ENCODE peak calls at places on chromosome 18, in five cellular contexts. A, B, N, Z and M are unnamed samples. For H3K4me1, the result is how much of the 10 kb centered on the place peaks cover.

GRCh38 chr18:54973046-54973445 is 13.8 kb upstream of the CCDC68 start:
- DNase-seq in A (no peak), B (no peak), N (no peak), Z (no peak), M (no peak)

GRCh38 chr18:37465922-37466321 is 99.7 kb downstream of the CELF4 start:
- DNase-seq in A (no peak), B (no peak), N (no peak), Z (no peak), M (no peak)

GRCh38 chr18:46720521-46720920 is 36.3 kb downstream of the ST8SIA5 start:
- DNase-seq in A (no peak), B (no peak), N (no peak), Z (no peak), M (no peak)

GRCh38 chr18:56748698-56749268 is 97.6 kb downstream of the WDR7 start:
- DNase-seq in A (peak), B (peak), N (no peak), Z (no peak), M (no peak)

GRCh38 chr18:49241852-49242251 is 218.6 kb downstream of the DYM start:
- DNase-seq in A (no peak), B (no peak), N (no peak), Z (no peak), M (no peak)

GRCh38 chr18:36828157-36828629 is 609 bp downstream of the TPGS2 start:
- DNase-seq in A (no peak), B (peak), N (no peak), Z (no peak), M (no peak)

GRCh38 chr18:24170389-24170788 is 31.5 kb downstream of the CABYR start:
- DNase-seq in A (no peak), B (no peak), N (no peak), Z (no peak), M (no peak)

GRCh38 chr18:48539406-48540328 is 836 bp downstream of the CTIF start:
- DNase-seq in A (peak), B (peak), N (peak), Z (peak), M (peak)

GRCh38 chr18:49510393-49511115 is 23.5 kb upstream of the C18orf32 start:
- DNase-seq in A (peak), B (peak), N (no peak), Z (no peak), M (no peak)

GRCh38 chr18:10318686-10318960 is 135.8 kb upstream of the APCDD1 start:
- DNase-seq in A (no peak), B (no peak), N (no peak), Z (no peak), M (no peak)

GRCh38 chr18:65435529-65435928 is 315.3 kb upstream of the CDH7 start:
- DNase-seq in A (no peak), B (no peak), N (no peak), Z (no peak), M (no peak)

GRCh38 chr18:78627546-78628315 is 351.9 kb upstream of the SALL3 start:
- DNase-seq in A (no peak), B (no peak), N (no peak), Z (no peak), M (no peak)

GRCh38 chr18:32381761-32382160 is 88.9 kb downstream of the GAREM1 start:
- DNase-seq in A (no peak), B (no peak), N (no peak), Z (no peak), M (no peak)

GRCh38 chr18:54911551-54911950 is 47.7 kb downstream of the CCDC68 start:
- DNase-seq in A (no peak), B (no peak), N (no peak), Z (no peak), M (no peak)

GRCh38 chr18:449374-449773 is 51.1 kb downstream of the COLEC12 start:
- DNase-seq in A (no peak), B (peak), N (peak), Z (no peak), M (no peak)

GRCh38 chr18:48100712-48101165 is 170.3 kb upstream of the SMAD2 start:
- DNase-seq in A (no peak), B (no peak), N (no peak), Z (no peak), M (no peak)

GRCh38 chr18:49898421-49898820 is 85.1 kb upstream of the ACAA2 start:
- DNase-seq in A (peak), B (peak), N (peak), Z (no peak), M (no peak)

GRCh38 chr18:34650121-34650545 is 60.0 kb upstream of the DTNA start:
- DNase-seq in A (no peak), B (peak), N (no peak), Z (no peak), M (no peak)

GRCh38 chr18:3246636-3247242 is 862 bp upstream of the MYL12A start:
- DNase-seq in A (peak), B (peak), N (peak), Z (no peak), M (peak)

GRCh38 chr18:14025306-14025940 is 106.8 kb downstream of the ZNF519 start:
- DNase-seq in A (no peak), B (no peak), N (no peak), Z (no peak), M (no peak)

GRCh38 chr18:23900979-23901378 is 113.6 kb upstream of the TTC39C start:
- DNase-seq in A (no peak), B (no peak), N (no peak), Z (no peak), M (no peak)

GRCh38 chr18:52826994-52827393 is 487.0 kb downstream of the DCC start:
- DNase-seq in A (no peak), B (no peak), N (no peak), Z (no peak), M (no peak)

GRCh38 chr18:58335223-58335622 is 291.2 kb downstream of the NEDD4L start:
- DNase-seq in A (no peak), B (no peak), N (no peak), Z (no peak), M (no peak)

GRCh38 chr18:57819671-57820460 is 16.8 kb upstream of the ATP8B1 start:
- DNase-seq in A (peak), B (peak), N (peak), Z (no peak), M (peak)

GRCh38 chr18:80096032-80096565 is 13.0 kb upstream of the ADNP2 start:
- DNase-seq in A (no peak), B (no peak), N (no peak), Z (no peak), M (no peak)

GRCh38 chr18:57705861-57706590 is 84.4 kb upstream of the NARS1 start:
- DNase-seq in A (no peak), B (peak), N (no peak), Z (no peak), M (no peak)

GRCh38 chr18:48335829-48336228 is 73.4 kb downstream of the ZBTB7C start:
- DNase-seq in A (no peak), B (no peak), N (no peak), Z (no peak), M (no peak)

GRCh38 chr18:64372850-64373249 is 224.0 kb upstream of the LINC00305 start:
- DNase-seq in A (no peak), B (no peak), N (no peak), Z (no peak), M (no peak)
- H3K4me1 ChIP-seq in A (under half), B (under half), N (under half), Z (under half), M (under half)

GRCh38 chr18:67634631-67635338 is 118.3 kb upstream of the DSEL start:
- DNase-seq in A (no peak), B (no peak), N (no peak), Z (no peak), M (no peak)
- H3K27ac ChIP-seq in A (no peak), B (no peak), N (no peak), Z (no peak), M (no peak)

GRCh38 chr18:76449110-76449453 is 46.0 kb downstream of the ZNF516 start:
- DNase-seq in A (no peak), B (no peak), N (no peak), Z (no peak), M (no peak)

GRCh38 chr18:76450452-76450851 is 44.6 kb downstream of the ZNF516 start:
- DNase-seq in A (no peak), B (peak), N (no peak), Z (no peak), M (no peak)

GRCh38 chr18:76446746-76447267 is 48.2 kb downstream of the ZNF516 start:
- DNase-seq in A (no peak), B (no peak), N (no peak), Z (no peak), M (no peak)

GRCh38 chr18:76447268-76447890 is 47.7 kb downstream of the ZNF516 start:
- DNase-seq in A (no peak), B (no peak), N (no peak), Z (no peak), M (no peak)

GRCh38 chr18:76448262-76449109 is 46.6 kb downstream of the ZNF516 start:
- DNase-seq in A (no peak), B (no peak), N (no peak), Z (no peak), M (no peak)
- H3K4me1 ChIP-seq in A (under half), B (under half), N (under half), Z (half or more), M (half or more)

GRCh38 chr18:77071711-77072292 is 60.8 kb downstream of the MBP start:
- DNase-seq in A (no peak), B (peak), N (peak), Z (no peak), M (no peak)
- H3K27ac ChIP-seq in A (no peak), B (peak), N (peak), Z (peak), M (no peak)

GRCh38 chr18:11909597-11910026 is 1.5 kb upstream of the MPPE1 start:
- DNase-seq in A (no peak), B (peak), N (no peak), Z (no peak), M (no peak)
- H3K4me1 ChIP-seq in A (under half), B (under half), N (under half), Z (under half), M (under half)

GRCh38 chr18:12279781-12280531 is 25.8 kb downstream of the CIDEA start:
- DNase-seq in A (no peak), B (no peak), N (peak), Z (no peak), M (no peak)
- H3K27ac ChIP-seq in A (no peak), B (no peak), N (peak), Z (peak), M (peak)

DNA sequence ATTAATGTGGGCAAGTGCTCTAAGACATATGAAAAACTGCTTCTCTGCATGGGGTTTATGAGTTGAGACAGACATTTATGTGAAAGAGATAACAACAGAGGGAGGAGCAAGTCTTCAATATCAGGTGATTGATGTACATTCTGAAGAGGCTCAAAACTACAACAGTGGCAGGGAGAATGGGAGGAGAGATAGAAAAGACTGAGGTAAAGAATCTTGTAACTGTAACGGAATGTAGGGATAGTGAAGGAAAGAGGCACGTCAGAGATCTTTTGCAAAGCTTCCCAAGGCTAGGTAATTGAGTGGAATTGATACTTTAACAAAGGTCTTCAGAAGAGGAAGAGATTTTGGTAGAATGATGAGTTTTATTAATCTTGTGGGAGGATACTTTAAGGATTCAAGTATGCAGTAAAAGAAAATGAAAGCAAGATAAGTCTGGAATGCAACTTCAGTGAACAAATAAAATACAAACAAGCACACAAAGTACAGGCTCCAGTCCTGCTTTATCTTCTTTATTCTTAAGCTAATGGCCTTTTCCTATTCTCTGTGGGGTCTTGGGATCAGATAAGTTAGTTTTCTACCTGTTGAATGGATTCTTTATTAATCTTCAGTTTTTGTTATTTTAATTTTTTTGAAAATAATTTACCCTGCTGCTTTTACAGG is 15.0 kb downstream of the SMAD4 start:
- DNase-seq in A (no peak), B (no peak), N (no peak), Z (no peak), M (no peak)
- H3K4me1 ChIP-seq in A (under half), B (under half), N (under half), Z (half or more), M (under half)

GRCh38 chr18:7516505-7517117 is 50.5 kb upstream of the PTPRM start:
- DNase-seq in A (no peak), B (no peak), N (no peak), Z (no peak), M (no peak)
- H3K27ac ChIP-seq in A (no peak), B (no peak), N (no peak), Z (no peak), M (no peak)

GRCh38 chr18:76489081-76489480 is 6.0 kb downstream of the ZNF516 start:
- DNase-seq in A (no peak), B (no peak), N (no peak), Z (no peak), M (no peak)
- H3K4me1 ChIP-seq in A (under half), B (under half), N (under half), Z (half or more), M (under half)

GRCh38 chr18:59461171-59461570 is 102.1 kb upstream of the LMAN1 start:
- DNase-seq in A (no peak), B (no peak), N (no peak), Z (no peak), M (no peak)
- H3K27ac ChIP-seq in A (no peak), B (no peak), N (no peak), Z (no peak), M (no peak)